ENCODE peak calls at places on chromosomes 4 and X, in nine cellular contexts. L is stimulated activated CD4-positive, alpha-beta T cell treated with anti-CD3 and anti-CD28 coated beads, Interleukin-15, amount 100 ng/mL, for 1 hour; W is COLO829; H is GM12865; Z is IMR-90; I is stomach; Y is AG04450; T is RCC 7860; E is amniotic epithelial cell. Q is an unnamed sample.
A peak's percentile ranks its signal among the peaks of the same experiment; 100 is the strongest.

GRCh38 chrX:65894138-65894537 is 145.7 kb downstream of the VSIG4 start:
- DNase-seq in L (no peak), W (no peak), H (peak; percentile 45), Z (no peak), I (no peak), Y (no peak), T (no peak), E (no peak), Q (peak; percentile 15)

GRCh38 chr4:183571350-183572076 is 66.7 kb downstream of the ING2 start:
- DNase-seq in L (no peak), W (peak; percentile 21), H (peak; percentile 38), Z (peak; percentile 52), I (peak; percentile 74), Y (no peak), T (peak; percentile 5), E (peak; percentile 63), Q (peak; percentile 35)

GRCh38 chrX:43860646-43861370 is 21.4 kb downstream of the MAOB start:
- DNase-seq in L (no peak), W (peak; percentile 45), H (no peak), Z (peak; percentile 1), I (no peak), Y (no peak), T (peak; percentile 23), E (peak; percentile 6), Q (peak; percentile 78)

GRCh38 chr4:123866796-123867195 is 470.2 kb downstream of the SPRY1 start:
- DNase-seq in L (no peak), W (no peak), H (no peak), Z (peak; percentile 11), I (no peak), Y (no peak), T (no peak), E (peak; percentile 27), Q (no peak)

GRCh38 chrX:133402042-133402453 is 13.2 kb downstream of the GPC4 start:
- DNase-seq in L (no peak), W (peak; percentile 15), H (no peak), Z (peak; percentile 23), I (no peak), Y (no peak), T (peak; percentile 3), E (peak; percentile 73), Q (no peak)

GRCh38 chrX:63713510-63713909 is 71.5 kb downstream of the ARHGEF9 start:
- DNase-seq in L (no peak), W (no peak), H (no peak), Z (peak; percentile 9), I (no peak), Y (no peak), T (no peak), E (peak; percentile 6), Q (no peak)

GRCh38 chrX:68876731-68877130 is 47.9 kb downstream of the EFNB1 start:
- DNase-seq in L (no peak), W (no peak), H (no peak), Z (no peak), I (no peak), Y (no peak), T (no peak), E (no peak), Q (no peak)

GRCh38 chrX:13837290-13837745 is 20.4 kb upstream of the GPM6B start:
- DNase-seq in L (no peak), W (peak; percentile 30), H (no peak), Z (no peak), I (no peak), Y (no peak), T (no peak), E (no peak), Q (no peak)

GRCh38 chr4:105923507-105924238 is 28.4 kb downstream of the NPNT start:
- DNase-seq in L (no peak), W (peak; percentile 58), H (no peak), Z (no peak), I (no peak), Y (no peak), T (no peak), E (peak; percentile 45), Q (no peak)

GRCh38 chr4:76235915-76236314 is 15.6 kb upstream of the FAM47E start:
- DNase-seq in L (no peak), W (no peak), H (no peak), Z (no peak), I (no peak), Y (no peak), T (no peak), E (no peak), Q (no peak)

GRCh38 chrX:150152546-150152945 is 210.6 kb upstream of the MAMLD1 start:
- DNase-seq in L (no peak), W (no peak), H (no peak), Z (no peak), I (no peak), Y (no peak), T (no peak), E (no peak), Q (no peak)

GRCh38 chr4:121125486-121125885 is 38.6 kb downstream of the TNIP3 start:
- DNase-seq in L (no peak), W (no peak), H (no peak), Z (no peak), I (no peak), Y (no peak), T (no peak), E (no peak), Q (no peak)

GRCh38 chrX:47623540-47624027 is 3.9 kb upstream of the SYN1 start:
- DNase-seq in L (peak; percentile 14), W (no peak), H (no peak), Z (peak; percentile 76), I (no peak), Y (peak; percentile 32), T (no peak), E (peak; percentile 81), Q (peak; percentile 69)

GRCh38 chr4:38132140-38132673 is 172.0 kb downstream of the PTTG2 start:
- DNase-seq in L (peak; percentile 27), W (no peak), H (peak; percentile 98), Z (peak; percentile 99), I (no peak), Y (peak; percentile 79), T (peak; percentile 51), E (peak; percentile 99), Q (no peak)

GRCh38 chr4:3847211-3847940 is 81.2 kb downstream of the ADRA2C start:
- DNase-seq in L (no peak), W (no peak), H (no peak), Z (no peak), I (no peak), Y (no peak), T (no peak), E (no peak), Q (no peak)

GRCh38 chrX:109635151-109635550 is 10.2 kb upstream of the KCNE5 start:
- DNase-seq in L (no peak), W (peak; percentile 28), H (peak; percentile 7), Z (peak; percentile 5), I (no peak), Y (no peak), T (no peak), E (peak; percentile 17), Q (peak; percentile 5)

GRCh38 chr4:139736661-139737060 is 71.0 kb downstream of the MGST2 start:
- DNase-seq in L (no peak), W (no peak), H (no peak), Z (no peak), I (no peak), Y (no peak), T (no peak), E (no peak), Q (no peak)

GRCh38 chr4:170089274-170089742 is 448 bp downstream of the AADAT start:
- DNase-seq in L (no peak), W (peak; percentile 60), H (no peak), Z (peak; percentile 39), I (no peak), Y (no peak), T (no peak), E (peak; percentile 36), Q (peak; percentile 21)

GRCh38 chr4:87423313-87424031 is 1.1 kb downstream of the NUDT9 start:
- DNase-seq in L (no peak), W (no peak), H (peak; percentile 59), Z (no peak), I (no peak), Y (no peak), T (no peak), E (peak; percentile 31), Q (no peak)

GRCh38 chr4:1200425-1201035 is 28.1 kb upstream of the SPON2 start:
- DNase-seq in L (no peak), W (no peak), H (peak; percentile 58), Z (peak; percentile 95), I (peak; percentile 51), Y (peak; percentile 87), T (no peak), E (peak; percentile 90), Q (no peak)

GRCh38 chrX:142873214-142873613 is 152.5 kb upstream of the SPANXN4 start:
- DNase-seq in L (no peak), W (no peak), H (no peak), Z (no peak), I (no peak), Y (no peak), T (no peak), E (no peak), Q (no peak)

GRCh38 chr4:65791807-65792308 is 121.6 kb upstream of the EPHA5 start:
- DNase-seq in L (no peak), W (peak; percentile 56), H (no peak), Z (no peak), I (no peak), Y (no peak), T (no peak), E (peak; percentile 26), Q (no peak)

GRCh38 chrX:386239-386767 is 404 bp downstream of the PPP2R3B start:
- DNase-seq in L (peak; percentile 20), W (no peak), H (peak; percentile 50), Z (no peak), I (no peak), Y (no peak), T (no peak), E (no peak), Q (no peak)